ENCODE peak calls at places on chromosome 7, in four cellular contexts. F is IMR-90, G is K562, Y is endothelial cell of umbilical vein. B is an unnamed sample.

GRCh38 chr7:140197938-140198337 is 21.2 kb upstream of the KDM7A start:
- DNase-seq in F (no peak), G (no peak), Y (no peak), B (no peak)

GRCh38 chr7:156604311-156604710 is 36.3 kb upstream of the RNF32 start:
- DNase-seq in F (peak; percentile 9), G (no peak), Y (no peak), B (no peak)

GRCh38 chr7:137933270-137934017 is 68.4 kb downstream of the CREB3L2 start:
- DNase-seq in F (peak; percentile 83), G (peak; percentile 81), Y (peak; percentile 43), B (no peak)

GRCh38 chr7:17320102-17320497 is 21.6 kb downstream of the AHR start:
- DNase-seq in F (peak; percentile 38), G (no peak), Y (no peak), B (no peak)

GRCh38 chr7:1114505-1114904 is 26.6 kb downstream of the GPER1 start:
- DNase-seq in F (no peak), G (no peak), Y (no peak), B (no peak)

GRCh38 chr7:155375337-155376277 is 77.9 kb downstream of the INSIG1 start:
- DNase-seq in F (no peak), G (no peak), Y (no peak), B (no peak)

GRCh38 chr7:1951600-1951999 is 281.1 kb downstream of the MAD1L1 start:
- DNase-seq in F (no peak), G (no peak), Y (no peak), B (no peak)

GRCh38 chr7:55254596-55255500 is 110.3 kb upstream of the LANCL2 start:
- DNase-seq in F (peak; percentile 67), G (peak; percentile 76), Y (peak; percentile 62), B (no peak)

GRCh38 chr7:147556317-147556716 is 1034.2 kb upstream of the C7orf33 start:
- DNase-seq in F (no peak), G (no peak), Y (no peak), B (no peak)

GRCh38 chr7:74439546-74439945 is 14.2 kb upstream of the GTF2IRD1 start:
- DNase-seq in F (no peak), G (no peak), Y (no peak), B (no peak)

GRCh38 chr7:102044984-102045673 is 227.7 kb downstream of the CUX1 start:
- DNase-seq in F (peak; percentile 93), G (no peak), Y (no peak), B (no peak)

GRCh38 chr7:150566123-150566522 is 1.1 kb upstream of the GIMAP4 start:
- DNase-seq in F (no peak), G (no peak), Y (no peak), B (no peak)

GRCh38 chr7:157046681-157047080 is 36.2 kb upstream of the MNX1 start:
- DNase-seq in F (peak; percentile 81), G (no peak), Y (no peak), B (no peak)

DNA sequence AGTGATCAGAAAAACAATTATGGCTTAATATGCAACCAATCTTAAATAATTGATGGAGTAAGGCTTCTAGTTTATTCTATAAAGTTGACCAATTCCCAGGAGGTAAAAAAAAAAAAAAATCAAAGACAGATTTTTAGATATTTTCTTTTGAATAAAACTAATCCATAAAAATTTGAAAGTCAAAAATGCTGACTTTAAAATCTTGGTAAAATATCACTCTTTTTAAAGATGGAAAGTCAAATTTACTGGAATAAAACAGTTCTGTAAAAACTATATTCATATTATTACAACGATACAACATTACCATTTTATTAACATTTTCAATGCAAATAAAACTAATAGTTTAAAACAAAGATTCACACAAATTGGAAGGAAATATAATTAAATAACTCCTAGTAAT is 5.4 kb downstream of the RELN start:
- DNase-seq in F (no peak), G (no peak), Y (no peak), B (no peak)
- TF ChIP-seq FOS in F (no peak), G (no peak), Y (no peak), B (no peak)

DNA sequence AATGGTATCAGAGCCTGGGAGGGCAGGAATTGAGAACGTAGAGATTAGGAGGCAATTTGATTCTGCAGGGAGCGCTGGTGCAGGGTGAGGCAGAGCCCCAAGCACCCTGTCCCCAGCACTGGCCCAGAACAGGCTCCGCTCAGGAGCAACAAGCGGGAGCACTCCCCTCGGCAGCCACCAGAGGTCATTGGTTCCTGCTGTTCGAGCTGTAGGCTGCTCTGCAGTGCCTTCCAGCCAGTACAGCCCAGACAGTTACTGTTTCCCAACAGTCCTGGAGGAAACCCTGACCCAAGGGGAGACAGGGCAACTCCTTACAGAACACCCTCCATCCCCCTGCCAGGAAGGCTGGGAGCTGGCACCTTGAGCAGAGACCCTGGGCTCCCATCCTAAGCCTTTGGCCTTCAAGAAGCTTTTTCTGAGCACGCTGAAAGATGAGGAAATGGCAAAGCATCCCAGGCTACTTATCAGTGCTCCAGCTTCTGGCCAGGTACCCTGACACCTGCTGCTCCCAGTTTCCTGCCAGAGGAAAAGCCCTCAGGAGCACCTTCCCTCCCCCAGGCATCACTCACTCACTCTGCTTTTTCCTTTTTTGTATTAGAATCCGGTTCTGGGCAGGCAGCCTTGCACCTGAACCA is 71.2 kb upstream of the EFCAB10 start:
- DNase-seq in F (peak; percentile 71), G (peak; percentile 84), Y (peak; percentile 67), B (no peak)
- TF ChIP-seq FOS in F (no peak), G (no peak), Y (no peak), B (no peak)

DNA sequence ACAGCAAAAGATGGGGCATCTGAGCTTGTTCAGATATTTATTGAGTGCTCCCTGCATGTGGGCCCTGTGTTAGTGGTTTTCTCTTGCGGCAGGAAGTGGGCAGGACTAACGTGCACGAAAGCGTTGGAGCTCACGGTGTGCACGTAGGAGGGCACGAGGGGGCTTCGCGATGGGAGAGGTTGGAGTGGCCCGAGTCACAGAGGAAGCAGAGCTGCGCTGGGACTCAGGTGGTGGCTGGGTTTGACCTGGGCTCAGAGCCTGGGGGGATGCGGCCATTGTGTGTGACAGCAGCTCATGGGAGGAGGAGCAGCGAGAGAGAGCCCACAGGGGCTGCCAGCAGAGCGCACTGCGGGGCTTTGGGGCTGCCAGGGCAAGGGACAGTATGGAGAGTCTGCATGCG is 7.7 kb downstream of the ZSCAN25 start:
- DNase-seq in F (no peak), G (no peak), Y (no peak), B (no peak)
- TF ChIP-seq FOS in F (no peak), G (no peak), Y (no peak), B (no peak)

GRCh38 chr7:139159900-139160675 is 50.6 kb upstream of the ZC3HAV1 start:
- DNase-seq in F (peak; percentile 2), G (no peak), Y (no peak), B (no peak)
- TF ChIP-seq FOS in F (no peak), G (no peak), Y (no peak), B (no peak)

GRCh38 chr7:22811746-22812280 is 10.8 kb downstream of the TOMM7 start:
- DNase-seq in F (peak; percentile 40), G (no peak), Y (no peak), B (no peak)
- TF ChIP-seq FOS in F (no peak), G (no peak), Y (no peak), B (no peak)

GRCh38 chr7:27164381-27165088 is 802 bp downstream of the HOXA9 start:
- DNase-seq in F (no peak), G (peak; percentile 14), Y (no peak), B (no peak)
- TF ChIP-seq FOS in F (no peak), G (no peak), Y (no peak), B (no peak)

GRCh38 chr7:13276977-13277376 is 589.5 kb downstream of the ARL4A start:
- DNase-seq in F (no peak), G (peak; percentile 16), Y (no peak), B (no peak)

GRCh38 chr7:13282377-13282980 is 595.0 kb downstream of the ARL4A start:
- DNase-seq in F (peak; percentile 54), G (no peak), Y (peak; percentile 30), B (no peak)

GRCh38 chr7:13278020-13278419 is 590.6 kb downstream of the ARL4A start:
- DNase-seq in F (no peak), G (no peak), Y (no peak), B (no peak)

DNA sequence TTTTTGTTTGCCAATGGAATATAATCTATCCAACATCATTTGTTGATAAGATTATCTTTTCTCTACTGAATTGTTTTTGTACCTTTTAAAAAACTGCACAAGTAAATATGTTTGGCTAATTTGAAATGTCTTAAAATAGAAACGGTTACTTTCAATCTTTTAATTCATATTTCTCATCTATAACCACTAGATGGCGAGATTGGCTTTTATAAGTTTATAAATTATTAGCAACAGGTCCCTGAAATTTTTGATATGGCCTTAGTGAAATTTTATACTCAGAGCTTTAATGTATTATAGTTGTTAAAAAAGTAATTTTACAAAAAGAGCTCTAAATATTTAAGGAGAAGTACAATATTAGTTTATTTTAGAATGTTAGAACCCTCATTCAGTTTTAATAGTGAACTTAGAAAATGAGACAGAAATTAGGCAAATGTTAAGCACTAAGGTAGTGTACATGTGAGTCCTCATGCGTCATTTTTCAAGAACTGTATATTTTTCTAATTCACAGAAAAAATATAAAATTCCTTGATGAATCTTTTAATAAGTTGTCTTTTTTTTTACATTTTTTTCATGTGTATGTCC is 592.5 kb downstream of the ARL4A start:
- DNase-seq in F (peak; percentile 10), G (peak; percentile 25), Y (peak; percentile 24), B (no peak)
- TF ChIP-seq FOS in F (no peak), G (no peak), Y (no peak), B (no peak)

DNA sequence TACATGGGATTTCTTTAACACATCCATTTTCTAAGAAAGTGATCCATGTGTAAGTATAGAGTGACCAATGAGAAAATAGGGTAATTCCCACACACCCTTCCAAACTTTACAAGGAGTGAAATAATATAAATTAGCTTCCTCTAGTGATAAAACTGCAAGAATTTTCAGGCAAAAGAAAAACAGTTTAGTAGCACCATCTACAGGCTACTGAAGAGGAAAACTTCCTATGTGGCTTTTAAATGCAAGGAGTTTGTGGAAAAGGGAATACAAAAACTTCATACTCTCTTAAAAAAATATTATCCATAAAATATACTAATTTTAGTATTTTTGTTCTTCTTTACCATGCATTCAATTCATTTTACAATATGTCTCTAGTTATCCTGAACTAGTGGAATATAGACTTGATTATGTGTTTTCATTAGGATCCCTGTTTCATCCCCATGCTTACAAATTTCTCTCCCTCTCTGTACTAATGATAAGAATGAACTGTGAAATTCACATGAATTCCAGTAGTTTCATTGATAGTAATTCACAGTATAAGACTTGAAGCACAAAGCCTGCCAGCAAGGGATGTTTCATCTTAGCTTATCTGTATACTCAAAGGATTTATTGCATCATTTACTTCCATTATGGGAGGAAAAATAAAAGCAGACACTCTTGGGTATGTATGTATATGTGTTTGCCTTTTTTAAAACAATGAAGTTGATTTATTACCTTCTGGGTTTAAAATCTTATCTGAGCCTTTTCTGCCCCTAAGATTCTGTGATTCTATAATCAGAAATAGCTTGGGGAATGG is 442.9 kb downstream of the AUTS2 start:
- DNase-seq in F (no peak), G (peak; percentile 12), Y (no peak), B (no peak)
- TF ChIP-seq FOS in F (no peak), G (no peak), Y (no peak), B (no peak)